ENCODE peak calls at places on chromosomes 6 and 20, in ten cellular contexts. One of them, this sample, is unnamed.

GRCh38 chr6:28710466-28711191 is 184.9 kb downstream of the GPX5 start:
- DNase-seq in tibial artery: no peak
- DNase-seq in dorsolateral prefrontal cortex: no peak
- DNase-seq in kidney: no peak
- DNase-seq in foreskin fibroblast: no peak
- DNase-seq in activated naive CD8-positive, alpha-beta T cell treated with anti-CD3 and anti-CD28 coated beads, Interleukin-2, amount 50 U/mL, for 24 hours: peak; percentile 42
- DNase-seq in Panc1: peak; percentile 91
- DNase-seq in neural crest cell: no peak
- DNase-seq in RKO: no peak
- DNase-seq in stimulated activated naive CD4-positive, alpha-beta T cell treated with Interleukin-2 at 50 U/mL for 16 hours: no peak
- DNase-seq in this sample: no peak

GRCh38 chr20:51195419-51195901 is 172.6 kb upstream of the KCNG1 start:
- DNase-seq in tibial artery: no peak
- DNase-seq in dorsolateral prefrontal cortex: no peak
- DNase-seq in kidney: no peak
- DNase-seq in foreskin fibroblast: peak; percentile 32
- DNase-seq in activated naive CD8-positive, alpha-beta T cell treated with anti-CD3 and anti-CD28 coated beads, Interleukin-2, amount 50 U/mL, for 24 hours: no peak
- DNase-seq in Panc1: no peak
- DNase-seq in neural crest cell: no peak
- DNase-seq in RKO: peak; percentile 89
- DNase-seq in stimulated activated naive CD4-positive, alpha-beta T cell treated with Interleukin-2 at 50 U/mL for 16 hours: no peak
- DNase-seq in this sample: peak; percentile 43

GRCh38 chr6:142946924-142947701 is 2.1 kb upstream of the HIVEP2 start:
- DNase-seq in tibial artery: peak; percentile 92
- DNase-seq in dorsolateral prefrontal cortex: peak; percentile 43
- DNase-seq in kidney: peak; percentile 94
- DNase-seq in foreskin fibroblast: peak; percentile 81
- DNase-seq in activated naive CD8-positive, alpha-beta T cell treated with anti-CD3 and anti-CD28 coated beads, Interleukin-2, amount 50 U/mL, for 24 hours: peak; percentile 86
- DNase-seq in Panc1: no peak
- DNase-seq in neural crest cell: peak; percentile 27
- DNase-seq in RKO: peak; percentile 89
- DNase-seq in stimulated activated naive CD4-positive, alpha-beta T cell treated with Interleukin-2 at 50 U/mL for 16 hours: peak; percentile 83
- DNase-seq in this sample: peak; percentile 76

GRCh38 chr6:25874822-25875562 is 949 bp upstream of the SLC17A3 start:
- DNase-seq in tibial artery: no peak
- DNase-seq in dorsolateral prefrontal cortex: no peak
- DNase-seq in kidney: no peak
- DNase-seq in foreskin fibroblast: no peak
- DNase-seq in activated naive CD8-positive, alpha-beta T cell treated with anti-CD3 and anti-CD28 coated beads, Interleukin-2, amount 50 U/mL, for 24 hours: no peak
- DNase-seq in Panc1: no peak
- DNase-seq in neural crest cell: no peak
- DNase-seq in RKO: no peak
- DNase-seq in stimulated activated naive CD4-positive, alpha-beta T cell treated with Interleukin-2 at 50 U/mL for 16 hours: no peak
- DNase-seq in this sample: peak; percentile 58

GRCh38 chr6:25404693-25405169 is 125.6 kb downstream of the CARMIL1 start:
- DNase-seq in tibial artery: no peak
- DNase-seq in dorsolateral prefrontal cortex: no peak
- DNase-seq in kidney: no peak
- DNase-seq in foreskin fibroblast: no peak
- DNase-seq in activated naive CD8-positive, alpha-beta T cell treated with anti-CD3 and anti-CD28 coated beads, Interleukin-2, amount 50 U/mL, for 24 hours: peak; percentile 21
- DNase-seq in Panc1: no peak
- DNase-seq in neural crest cell: no peak
- DNase-seq in RKO: no peak
- DNase-seq in stimulated activated naive CD4-positive, alpha-beta T cell treated with Interleukin-2 at 50 U/mL for 16 hours: peak; percentile 2
- DNase-seq in this sample: peak; percentile 20

GRCh38 chr6:28537065-28537464 is 11.4 kb downstream of the GPX5 start:
- DNase-seq in tibial artery: no peak
- DNase-seq in dorsolateral prefrontal cortex: no peak
- DNase-seq in kidney: no peak
- DNase-seq in foreskin fibroblast: peak; percentile 22
- DNase-seq in activated naive CD8-positive, alpha-beta T cell treated with anti-CD3 and anti-CD28 coated beads, Interleukin-2, amount 50 U/mL, for 24 hours: no peak
- DNase-seq in Panc1: peak; percentile 42
- DNase-seq in neural crest cell: peak; percentile 47
- DNase-seq in RKO: no peak
- DNase-seq in stimulated activated naive CD4-positive, alpha-beta T cell treated with Interleukin-2 at 50 U/mL for 16 hours: no peak
- DNase-seq in this sample: no peak

GRCh38 chr6:168043848-168044415 is 35.1 kb downstream of the FRMD1 start:
- DNase-seq in tibial artery: no peak
- DNase-seq in dorsolateral prefrontal cortex: no peak
- DNase-seq in kidney: no peak
- DNase-seq in foreskin fibroblast: no peak
- DNase-seq in activated naive CD8-positive, alpha-beta T cell treated with anti-CD3 and anti-CD28 coated beads, Interleukin-2, amount 50 U/mL, for 24 hours: no peak
- DNase-seq in Panc1: no peak
- DNase-seq in neural crest cell: no peak
- DNase-seq in RKO: no peak
- DNase-seq in stimulated activated naive CD4-positive, alpha-beta T cell treated with Interleukin-2 at 50 U/mL for 16 hours: no peak
- DNase-seq in this sample: no peak

GRCh38 chr6:136014454-136015421 is 163.2 kb downstream of the PDE7B start:
- DNase-seq in tibial artery: no peak
- DNase-seq in dorsolateral prefrontal cortex: no peak
- DNase-seq in kidney: no peak
- DNase-seq in foreskin fibroblast: peak; percentile 88
- DNase-seq in activated naive CD8-positive, alpha-beta T cell treated with anti-CD3 and anti-CD28 coated beads, Interleukin-2, amount 50 U/mL, for 24 hours: no peak
- DNase-seq in Panc1: no peak
- DNase-seq in neural crest cell: no peak
- DNase-seq in RKO: peak; percentile 43
- DNase-seq in stimulated activated naive CD4-positive, alpha-beta T cell treated with Interleukin-2 at 50 U/mL for 16 hours: no peak
- DNase-seq in this sample: no peak

GRCh38 chr6:43275782-43276179 is 22.3 kb upstream of the SLC22A7 start:
- DNase-seq in tibial artery: no peak
- DNase-seq in dorsolateral prefrontal cortex: no peak
- DNase-seq in kidney: no peak
- DNase-seq in foreskin fibroblast: no peak
- DNase-seq in activated naive CD8-positive, alpha-beta T cell treated with anti-CD3 and anti-CD28 coated beads, Interleukin-2, amount 50 U/mL, for 24 hours: no peak
- DNase-seq in Panc1: no peak
- DNase-seq in neural crest cell: no peak
- DNase-seq in RKO: no peak
- DNase-seq in stimulated activated naive CD4-positive, alpha-beta T cell treated with Interleukin-2 at 50 U/mL for 16 hours: no peak
- DNase-seq in this sample: no peak

GRCh38 chr20:61251529-61252393 is at the start of gene CDH4:
- DNase-seq in tibial artery: no peak
- DNase-seq in dorsolateral prefrontal cortex: no peak
- DNase-seq in kidney: no peak
- DNase-seq in foreskin fibroblast: peak; percentile 55
- DNase-seq in activated naive CD8-positive, alpha-beta T cell treated with anti-CD3 and anti-CD28 coated beads, Interleukin-2, amount 50 U/mL, for 24 hours: no peak
- DNase-seq in Panc1: no peak
- DNase-seq in neural crest cell: peak; percentile 16
- DNase-seq in RKO: no peak
- DNase-seq in stimulated activated naive CD4-positive, alpha-beta T cell treated with Interleukin-2 at 50 U/mL for 16 hours: no peak
- DNase-seq in this sample: peak; percentile 46

GRCh38 chr6:101348816-101349215 is 44.7 kb upstream of the GRIK2 start:
- DNase-seq in tibial artery: no peak
- DNase-seq in dorsolateral prefrontal cortex: no peak
- DNase-seq in kidney: no peak
- DNase-seq in foreskin fibroblast: no peak
- DNase-seq in activated naive CD8-positive, alpha-beta T cell treated with anti-CD3 and anti-CD28 coated beads, Interleukin-2, amount 50 U/mL, for 24 hours: no peak
- DNase-seq in Panc1: no peak
- DNase-seq in neural crest cell: no peak
- DNase-seq in RKO: no peak
- DNase-seq in stimulated activated naive CD4-positive, alpha-beta T cell treated with Interleukin-2 at 50 U/mL for 16 hours: no peak
- DNase-seq in this sample: no peak

GRCh38 chr20:8481636-8482035 is 349.6 kb downstream of the PLCB1 start:
- DNase-seq in tibial artery: no peak
- DNase-seq in dorsolateral prefrontal cortex: no peak
- DNase-seq in kidney: no peak
- DNase-seq in foreskin fibroblast: peak; percentile 51
- DNase-seq in activated naive CD8-positive, alpha-beta T cell treated with anti-CD3 and anti-CD28 coated beads, Interleukin-2, amount 50 U/mL, for 24 hours: no peak
- DNase-seq in Panc1: no peak
- DNase-seq in neural crest cell: no peak
- DNase-seq in RKO: no peak
- DNase-seq in stimulated activated naive CD4-positive, alpha-beta T cell treated with Interleukin-2 at 50 U/mL for 16 hours: no peak
- DNase-seq in this sample: no peak

GRCh38 chr6:122079906-122080305 is 319.5 kb upstream of the HSF2 start:
- DNase-seq in tibial artery: no peak
- DNase-seq in dorsolateral prefrontal cortex: no peak
- DNase-seq in kidney: no peak
- DNase-seq in foreskin fibroblast: no peak
- DNase-seq in activated naive CD8-positive, alpha-beta T cell treated with anti-CD3 and anti-CD28 coated beads, Interleukin-2, amount 50 U/mL, for 24 hours: no peak
- DNase-seq in Panc1: no peak
- DNase-seq in neural crest cell: no peak
- DNase-seq in RKO: no peak
- DNase-seq in stimulated activated naive CD4-positive, alpha-beta T cell treated with Interleukin-2 at 50 U/mL for 16 hours: no peak
- DNase-seq in this sample: no peak

GRCh38 chr20:6384956-6385355 is 262.1 kb upstream of the FERMT1 start:
- DNase-seq in tibial artery: no peak
- DNase-seq in dorsolateral prefrontal cortex: no peak
- DNase-seq in kidney: no peak
- DNase-seq in foreskin fibroblast: no peak
- DNase-seq in activated naive CD8-positive, alpha-beta T cell treated with anti-CD3 and anti-CD28 coated beads, Interleukin-2, amount 50 U/mL, for 24 hours: no peak
- DNase-seq in Panc1: no peak
- DNase-seq in neural crest cell: no peak
- DNase-seq in RKO: no peak
- DNase-seq in stimulated activated naive CD4-positive, alpha-beta T cell treated with Interleukin-2 at 50 U/mL for 16 hours: no peak
- DNase-seq in this sample: no peak

GRCh38 chr6:48919555-48919954 is 543.5 kb downstream of the MMUT start:
- DNase-seq in tibial artery: no peak
- DNase-seq in dorsolateral prefrontal cortex: no peak
- DNase-seq in kidney: no peak
- DNase-seq in foreskin fibroblast: no peak
- DNase-seq in activated naive CD8-positive, alpha-beta T cell treated with anti-CD3 and anti-CD28 coated beads, Interleukin-2, amount 50 U/mL, for 24 hours: no peak
- DNase-seq in Panc1: no peak
- DNase-seq in neural crest cell: no peak
- DNase-seq in RKO: no peak
- DNase-seq in stimulated activated naive CD4-positive, alpha-beta T cell treated with Interleukin-2 at 50 U/mL for 16 hours: no peak
- DNase-seq in this sample: no peak

GRCh38 chr20:50284811-50285375 is 94.3 kb downstream of the CEBPB start:
- DNase-seq in tibial artery: peak; percentile 70
- DNase-seq in dorsolateral prefrontal cortex: no peak
- DNase-seq in kidney: peak; percentile 89
- DNase-seq in foreskin fibroblast: peak; percentile 58
- DNase-seq in activated naive CD8-positive, alpha-beta T cell treated with anti-CD3 and anti-CD28 coated beads, Interleukin-2, amount 50 U/mL, for 24 hours: no peak
- DNase-seq in Panc1: no peak
- DNase-seq in neural crest cell: no peak
- DNase-seq in RKO: no peak
- DNase-seq in stimulated activated naive CD4-positive, alpha-beta T cell treated with Interleukin-2 at 50 U/mL for 16 hours: no peak
- DNase-seq in this sample: no peak

GRCh38 chr6:170555305-170555704 is 1.1 kb downstream of the TBP start:
- DNase-seq in tibial artery: no peak
- DNase-seq in dorsolateral prefrontal cortex: no peak
- DNase-seq in kidney: no peak
- DNase-seq in foreskin fibroblast: no peak
- DNase-seq in activated naive CD8-positive, alpha-beta T cell treated with anti-CD3 and anti-CD28 coated beads, Interleukin-2, amount 50 U/mL, for 24 hours: no peak
- DNase-seq in Panc1: no peak
- DNase-seq in neural crest cell: no peak
- DNase-seq in RKO: peak; percentile 49
- DNase-seq in stimulated activated naive CD4-positive, alpha-beta T cell treated with Interleukin-2 at 50 U/mL for 16 hours: no peak
- DNase-seq in this sample: no peak

This sample was measured in ACHN.